ENCODE peak calls at places on chromosomes 13 and 19, in seven cellular contexts. F, G, Z, J, N, U and A are unnamed samples. For H3K4me1, the result is how much of the 10 kb centered on the place peaks cover.

GRCh38 chr13:43005460-43006236 is 13.6 kb upstream of the EPSTI1 start:
- DNase-seq in F (no peak), U (no peak), G (no peak), J (no peak), Z (peak), N (no peak), A (no peak)

GRCh38 chr19:11192957-11193939 is 4.1 kb downstream of the KANK2 start:
- DNase-seq in G (no peak), N (no peak), J (no peak), U (no peak), F (no peak), Z (no peak), A (no peak)

GRCh38 chr19:55114566-55115145 is 2.8 kb downstream of the PPP1R12C start:
- DNase-seq in U (no peak), J (no peak), N (peak), G (no peak), F (no peak), Z (no peak), A (peak)

GRCh38 chr19:5623397-5624153 is 692 bp downstream of the SAFB start:
- DNase-seq in F (peak), G (peak), U (no peak), Z (peak), J (no peak), N (no peak), A (no peak)

GRCh38 chr19:42401365-42402303 is 11.5 kb upstream of the CNFN start:
- DNase-seq in U (peak), G (peak), Z (peak), N (peak), J (peak), F (peak), A (peak)

GRCh38 chr19:54047626-54048025 is 16.1 kb downstream of the VSTM1 start:
- DNase-seq in F (no peak), G (no peak), U (no peak), Z (no peak), N (no peak), J (no peak), A (no peak)

GRCh38 chr13:95494082-95494681 is 58.3 kb upstream of the CLDN10 start:
- DNase-seq in J (no peak), U (no peak), Z (peak), F (peak), G (peak), N (no peak), A (no peak)

GRCh38 chr13:95858286-95859075 is 181.5 kb downstream of the DNAJC3 start:
- DNase-seq in N (no peak), F (no peak), U (no peak), Z (peak), G (no peak), J (no peak), A (no peak)

GRCh38 chr19:12868540-12869112 is 12.6 kb downstream of the DNASE2 start:
- DNase-seq in F (no peak), Z (no peak), U (no peak), G (no peak), N (no peak), J (peak), A (no peak)

GRCh38 chr13:96925466-96925865 is 68.8 kb downstream of the OXGR1 start:
- DNase-seq in G (no peak), F (no peak), J (no peak), N (no peak), Z (no peak), U (no peak), A (no peak)

GRCh38 chr13:75217949-75218348 is 264.0 kb downstream of the TBC1D4 start:
- DNase-seq in F (peak), U (no peak), G (peak), J (peak), Z (no peak), N (no peak), A (no peak)

GRCh38 chr13:98311200-98311548 is 134.1 kb upstream of the RNF113B start:
- DNase-seq in J (no peak), F (no peak), U (no peak), G (no peak), N (no peak), Z (no peak), A (no peak)

GRCh38 chr19:14167594-14168138 is 31.3 kb upstream of the ASF1B start:
- DNase-seq in N (no peak), U (no peak), F (no peak), Z (no peak), G (no peak), J (no peak), A (no peak)

GRCh38 chr19:49857834-49858590 is 7.1 kb downstream of the PTOV1 start:
- DNase-seq in N (peak), U (no peak), F (no peak), G (no peak), Z (no peak), J (no peak), A (peak)

GRCh38 chr19:21789761-21790160 is 22.4 kb upstream of the ZNF100 start:
- DNase-seq in G (no peak), N (no peak), F (no peak), J (no peak), U (no peak), Z (no peak), A (no peak)

GRCh38 chr19:49614096-49614857 is 23.3 kb downstream of the PRR12 start:
- DNase-seq in Z (peak), U (no peak), F (no peak), G (no peak), J (no peak), N (no peak), A (no peak)

GRCh38 chr19:1279782-1280341 is 4.5 kb downstream of the FAM174C start:
- DNase-seq in N (peak), F (peak), G (peak), Z (peak), U (peak), J (peak), A (peak)

GRCh38 chr19:48854103-48854502 is 14.3 kb downstream of the PLEKHA4 start:
- DNase-seq in U (no peak), J (no peak), G (no peak), F (no peak), N (no peak), Z (no peak), A (no peak)

GRCh38 chr19:51272183-51272817 is 21.4 kb downstream of the SIGLECL1 start:
- DNase-seq in G (no peak), N (no peak), U (no peak), F (no peak), Z (no peak), J (no peak), A (no peak)

GRCh38 chr13:79870766-79871165 is 389.8 kb downstream of the NDFIP2 start:
- DNase-seq in U (no peak), Z (peak), G (no peak), N (no peak), J (no peak), F (no peak), A (no peak)

GRCh38 chr13:93146584-93147292 is 79.9 kb upstream of the GPC6 start:
- DNase-seq in G (no peak), J (no peak), N (no peak), F (no peak), Z (no peak), U (no peak), A (no peak)

GRCh38 chr19:47776568-47776967 is 1.9 kb upstream of the SELENOW start:
- DNase-seq in J (no peak), F (no peak), G (no peak), N (no peak), Z (peak), U (no peak), A (no peak)

GRCh38 chr19:49498475-49498874 is 2.2 kb downstream of the RPS11 start:
- DNase-seq in U (no peak), F (no peak), Z (no peak), G (no peak), N (no peak), J (no peak), A (no peak)

GRCh38 chr19:46748325-46749109 is 2.3 kb upstream of the STRN4 start:
- DNase-seq in J (peak), N (peak), F (peak), U (no peak), Z (peak), G (peak), A (peak)

GRCh38 chr19:36008336-36008978 is at the start of gene SYNE4:
- DNase-seq in J (no peak), Z (no peak), U (peak), G (no peak), F (peak), N (no peak), A (peak)

GRCh38 chr19:34173145-34173956 is 1.0 kb downstream of the LSM14A start:
- DNase-seq in F (peak), U (peak), J (peak), G (peak), Z (peak), N (peak), A (no peak)

GRCh38 chr19:7113233-7113632 is 43.7 kb downstream of the ZNF557 start:
- DNase-seq in U (no peak), G (no peak), J (no peak), F (no peak), Z (no peak), N (no peak), A (no peak)

GRCh38 chr13:21243045-21243842 is 66.8 kb downstream of the MRPL57 start:
- DNase-seq in N (no peak), U (no peak), G (no peak), Z (no peak), J (no peak), F (no peak), A (no peak)

GRCh38 chr13:51221674-51222509 is at the start of gene FAM124A:
- DNase-seq in U (no peak), N (peak), Z (peak), G (peak), F (peak), J (no peak), A (peak)

GRCh38 chr13:114038211-114038613 is 64.3 kb upstream of the C13orf46 start:
- DNase-seq in F (no peak), J (no peak), U (no peak), N (peak), G (no peak), Z (no peak), A (no peak)
- TF ChIP-seq CTCF in F (no peak), J (no peak), U (no peak), N (no peak), G (no peak), Z (no peak), A (no peak)

GRCh38 chr13:110231348-110232047 is 75.5 kb downstream of the COL4A1 start:
- DNase-seq in U (no peak), G (no peak), F (no peak), N (peak), J (no peak), Z (no peak), A (no peak)
- H3K27ac ChIP-seq in U (no peak), G (no peak), F (no peak), N (peak), J (no peak), Z (peak), A (no peak)

DNA sequence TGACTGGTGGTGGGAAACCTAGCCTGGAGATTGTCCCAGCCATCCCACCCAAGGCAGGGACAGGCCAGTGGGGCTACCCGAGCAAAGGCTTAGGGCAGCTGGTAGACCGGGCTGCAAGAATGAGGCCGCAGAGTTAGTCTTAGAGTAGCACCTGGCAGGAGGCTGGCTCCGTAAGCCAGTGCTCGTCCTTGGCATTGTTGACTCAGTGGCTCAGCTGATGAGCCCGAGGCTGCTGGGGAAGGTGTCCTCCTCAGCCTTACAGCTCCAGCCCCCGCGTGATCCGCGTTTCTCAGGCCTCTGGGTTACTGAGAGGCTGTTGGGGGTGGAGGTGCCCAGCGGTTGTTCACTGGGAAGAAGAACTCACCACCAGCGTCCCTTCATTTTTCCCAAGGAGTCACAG is 24.7 kb downstream of the PPP1R37 start:
- DNase-seq in J (no peak), F (no peak), N (no peak), G (no peak), U (peak), Z (no peak), A (no peak)
- H3K4me1 ChIP-seq in J (under half), F (under half), N (under half), G (under half), U (under half), Z (under half), A (under half)

DNA sequence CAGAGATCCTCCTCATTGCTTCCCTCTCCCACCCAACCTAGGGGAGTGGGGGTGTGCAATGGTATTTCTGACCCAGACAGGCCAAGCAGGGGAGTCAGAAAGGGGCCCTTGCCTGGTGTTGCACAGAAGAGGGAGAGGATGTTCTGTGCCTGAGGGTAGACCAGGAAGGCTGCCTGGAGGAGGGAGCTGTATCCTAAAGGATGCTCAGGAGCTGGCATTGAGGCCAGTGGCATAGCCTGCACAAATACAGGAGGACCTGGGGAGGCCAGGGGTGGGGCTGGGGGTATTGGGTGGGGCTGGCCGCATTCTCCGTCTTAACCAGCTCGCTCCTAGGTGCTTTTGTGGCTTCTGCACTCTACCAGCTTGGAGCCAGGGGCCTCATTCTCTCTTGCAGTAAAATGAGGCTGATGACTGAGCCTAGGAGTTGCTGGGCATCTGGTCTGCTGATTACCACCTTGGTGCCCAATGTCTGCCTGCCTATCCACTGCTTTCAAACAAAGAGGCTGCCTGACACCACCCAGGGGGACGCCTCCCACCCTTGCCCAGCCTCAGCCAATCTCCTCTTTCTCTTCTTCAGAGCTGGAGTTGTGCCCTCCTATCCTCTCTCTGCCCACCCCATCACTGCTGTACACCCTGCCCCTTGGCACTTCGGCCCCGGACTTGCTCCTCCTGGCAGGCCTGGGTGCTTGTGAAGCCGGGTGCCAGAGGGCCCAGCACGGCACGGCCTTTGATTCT is 4.6 kb downstream of the RNF225 start:
- DNase-seq in N (no peak), J (no peak), Z (no peak), U (peak), G (no peak), F (no peak), A (no peak)
- TF ChIP-seq CTCF in N (no peak), J (no peak), Z (no peak), U (no peak), G (no peak), F (no peak), A (no peak)